ENCODE peak calls at places on chromosome 3, in four cellular contexts. M is K562, Z is psoas muscle, Y is dorsolateral prefrontal cortex. S is an unnamed sample.

GRCh38 chr3:135739755-135740154 is 225.8 kb upstream of the PPP2R3A start:
- DNase-seq in Y (no peak), M (no peak), Z (no peak), S (no peak)

GRCh38 chr3:124113475-124113874 is 121.6 kb upstream of the ROPN1 start:
- DNase-seq in Y (no peak), M (no peak), Z (no peak), S (no peak)

GRCh38 chr3:194870394-194871110 is 184.9 kb downstream of the FAM43A start:
- DNase-seq in M (no peak), Z (no peak), Y (no peak), S (no peak)

GRCh38 chr3:58004972-58005371 is 3.2 kb upstream of the FLNB start:
- DNase-seq in Z (no peak), M (no peak), Y (no peak), S (no peak)

GRCh38 chr3:79618883-79619282 is 148.9 kb downstream of the ROBO1 start:
- DNase-seq in Z (no peak), Y (no peak), M (no peak), S (no peak)

GRCh38 chr3:61828158-61828874 is 266.9 kb downstream of the PTPRG start:
- DNase-seq in Z (no peak), M (no peak), Y (no peak), S (no peak)

GRCh38 chr3:32780735-32781210 is 37.0 kb upstream of the TRIM71 start:
- DNase-seq in Z (peak), Y (no peak), M (peak), S (peak)

GRCh38 chr3:166071-166470 is 30.5 kb upstream of the CHL1 start:
- DNase-seq in Y (no peak), Z (no peak), M (no peak), S (no peak)

GRCh38 chr3:186241910-186242821 is 119.9 kb downstream of the DGKG start:
- DNase-seq in M (peak), Z (peak), Y (no peak), S (peak)

GRCh38 chr3:156406393-156406792 is 148.5 kb downstream of the SSR3 start:
- DNase-seq in Y (no peak), M (no peak), Z (no peak), S (no peak)

GRCh38 chr3:177396707-177397106 is 199.4 kb upstream of the TBL1XR1 start:
- DNase-seq in M (no peak), Y (no peak), Z (no peak), S (no peak)
- H3K4me3 ChIP-seq in M (no peak), Y (no peak), Z (no peak), S (no peak)

GRCh38 chr3:132326251-132326650 is 9.0 kb downstream of the ACP3 start:
- DNase-seq in Y (no peak), M (no peak), Z (no peak), S (no peak)

GRCh38 chr3:132325103-132325606 is 7.9 kb downstream of the ACP3 start:
- DNase-seq in Z (no peak), Y (no peak), M (no peak), S (no peak)

GRCh38 chr3:132321321-132321720 is 4.1 kb downstream of the ACP3 start:
- DNase-seq in Z (no peak), Y (no peak), M (no peak), S (no peak)

GRCh38 chr3:132325634-132326033 is 8.4 kb downstream of the ACP3 start:
- DNase-seq in Y (no peak), M (no peak), Z (no peak), S (no peak)
- H3K27ac ChIP-seq in Y (no peak), M (no peak), Z (no peak), S (peak)

GRCh38 chr3:12829404-12829803 is 12.0 kb downstream of the RPL32 start:
- DNase-seq in Y (no peak), M (no peak), Z (no peak), S (no peak)

GRCh38 chr3:12832350-12833225 is 8.8 kb downstream of the RPL32 start:
- DNase-seq in Y (no peak), Z (no peak), M (no peak), S (no peak)

GRCh38 chr3:12829886-12830784 is 11.2 kb downstream of the RPL32 start:
- DNase-seq in M (peak), Y (no peak), Z (no peak), S (no peak)

GRCh38 chr3:12831582-12831866 is 9.8 kb downstream of the RPL32 start:
- DNase-seq in Z (no peak), Y (no peak), M (no peak), S (no peak)

DNA sequence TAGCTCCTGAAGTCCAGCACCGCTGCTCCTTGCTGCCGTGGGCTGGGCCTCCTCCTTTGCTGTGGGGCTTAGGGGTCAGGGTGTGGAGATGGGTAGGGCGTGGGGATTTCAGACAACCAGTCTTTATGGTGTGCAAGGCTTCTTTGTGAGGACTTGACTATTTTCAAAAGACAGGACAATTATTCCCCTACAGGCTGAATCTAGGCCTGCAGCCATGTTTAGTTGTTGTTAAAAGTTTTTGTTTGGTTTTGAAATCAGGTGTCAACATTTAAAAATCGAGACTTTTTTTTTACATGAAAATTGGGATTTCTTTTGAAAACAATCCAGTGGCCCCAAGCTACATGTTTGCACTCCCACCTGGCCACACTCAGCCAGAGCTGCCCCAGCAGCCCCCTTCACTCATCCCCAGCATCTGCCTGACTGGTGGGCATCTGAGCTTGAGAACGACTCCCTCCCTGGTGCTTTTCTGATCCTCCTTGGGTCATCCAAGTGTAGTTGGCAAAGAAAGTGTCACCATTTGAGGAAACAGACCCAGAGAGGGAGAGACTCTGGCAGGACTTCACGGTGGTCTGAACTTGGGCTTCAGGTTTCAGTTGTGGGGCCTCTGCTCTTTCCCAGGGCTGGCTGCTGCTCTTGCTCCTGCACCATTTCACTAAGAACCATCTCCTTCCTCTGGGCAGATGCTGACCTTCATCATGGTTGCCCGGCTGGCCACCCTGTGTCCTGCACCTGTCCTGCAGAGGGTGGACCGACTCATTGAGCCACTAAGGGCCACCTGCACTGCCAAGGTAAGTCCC is 10.4 kb downstream of the RPL32 start:
- DNase-seq in Y (no peak), Z (no peak), M (no peak), S (no peak)
- TF ChIP-seq CTCF in Y (no peak), Z (peak), M (peak), S (no peak)

GRCh38 chr3:182738583-182739514 is 54.5 kb upstream of the ATP11B start:
- DNase-seq in Y (no peak), Z (no peak), M (no peak), S (no peak)

GRCh38 chr3:182735672-182736071 is 57.6 kb upstream of the ATP11B start:
- DNase-seq in Y (no peak), Z (no peak), M (no peak), S (no peak)

GRCh38 chr3:182739619-182740018 is 53.7 kb upstream of the ATP11B start:
- DNase-seq in M (peak), Y (no peak), Z (no peak), S (no peak)

GRCh38 chr3:182740710-182741109 is 52.6 kb upstream of the ATP11B start:
- DNase-seq in M (peak), Z (no peak), Y (no peak), S (no peak)

DNA sequence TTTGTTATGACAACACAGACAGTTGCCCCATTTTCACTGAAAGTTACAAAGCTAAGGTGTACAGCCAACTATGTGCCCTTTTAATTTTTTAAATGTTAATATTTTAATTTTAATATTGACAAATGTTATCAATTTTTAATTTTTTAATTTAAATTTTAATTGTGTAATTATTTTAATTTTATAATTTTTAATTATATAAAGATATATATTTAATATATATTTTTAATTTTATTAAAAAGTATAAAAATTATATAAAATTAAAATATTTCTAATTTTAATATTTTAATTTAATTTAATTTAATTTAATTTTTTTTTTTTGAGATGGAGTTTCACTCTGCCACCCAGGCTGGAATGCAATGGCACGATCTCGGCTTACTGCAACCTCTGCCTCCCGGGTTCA is 52.1 kb upstream of the ATP11B start:
- DNase-seq in Z (no peak), Y (no peak), M (no peak), S (no peak)
- H3K4me3 ChIP-seq in Z (no peak), Y (no peak), M (no peak), S (no peak)